ENCODE peak calls at places on chromosomes 4 and X, in five cellular contexts. D, E, N, S and Q are unnamed samples.

GRCh38 chrX:44061940-44062339 is 88.8 kb upstream of the NDP start:
- DNase-seq in D (no peak), E (no peak), N (no peak), S (peak; percentile 79), Q (no peak)

GRCh38 chr4:186845137-186845842 is 121.6 kb upstream of the FAT1 start:
- DNase-seq in D (peak; percentile 89), E (no peak), N (peak; percentile 82), S (peak; percentile 96), Q (peak; percentile 88)

GRCh38 chrX:55167124-55167523 is 53.0 kb upstream of the PAGE5 start:
- DNase-seq in D (no peak), E (no peak), N (peak; percentile 7), S (no peak), Q (no peak)

GRCh38 chr4:73221734-73222133 is 36.9 kb downstream of the ANKRD17 start:
- DNase-seq in D (no peak), E (no peak), N (no peak), S (no peak), Q (no peak)

GRCh38 chr4:186844059-186844681 is 120.5 kb upstream of the FAT1 start:
- DNase-seq in D (peak; percentile 51), E (no peak), N (peak; percentile 59), S (peak; percentile 85), Q (peak; percentile 75)

GRCh38 chrX:4944767-4945166 is 1231.3 kb upstream of the PRKX start:
- DNase-seq in D (no peak), E (no peak), N (no peak), S (no peak), Q (no peak)

GRCh38 chr4:5708171-5708828 is at the start of gene EVC2:
- DNase-seq in D (peak; percentile 60), E (no peak), N (peak; percentile 62), S (peak; percentile 68), Q (peak; percentile 72)

GRCh38 chrX:139936259-139936658 is 3.4 kb upstream of the ATP11C start:
- DNase-seq in D (no peak), E (no peak), N (no peak), S (no peak), Q (no peak)

GRCh38 chrX:124747295-124747694 is 400.9 kb downstream of the SH2D1A start:
- DNase-seq in D (no peak), E (no peak), N (no peak), S (no peak), Q (no peak)

GRCh38 chrX:47751670-47752069 is 85.0 kb upstream of the ZNF81 start:
- DNase-seq in D (no peak), E (no peak), N (peak; percentile 37), S (peak; percentile 19), Q (peak; percentile 26)

GRCh38 chr4:3077796-3078195 is 3.3 kb downstream of the HTT start:
- DNase-seq in D (no peak), E (no peak), N (no peak), S (no peak), Q (no peak)

GRCh38 chr4:124322234-124322831 is 390.2 kb downstream of the ANKRD50 start:
- DNase-seq in D (peak; percentile 73), E (no peak), N (peak; percentile 64), S (peak; percentile 56), Q (peak; percentile 40)

GRCh38 chr4:3283916-3284315 is 8.9 kb upstream of the RGS12 start:
- DNase-seq in D (no peak), E (peak; percentile 67), N (no peak), S (no peak), Q (no peak)

GRCh38 chrX:95145848-95146540 is 1472.0 kb downstream of the FAM133A start:
- DNase-seq in D (no peak), E (no peak), N (no peak), S (no peak), Q (no peak)

GRCh38 chrX:150080497-150080896 is 142.2 kb upstream of the EOLA2 start:
- DNase-seq in D (no peak), E (no peak), N (peak; percentile 22), S (no peak), Q (no peak)

GRCh38 chr4:139191373-139191772 is 14.4 kb upstream of the ELF2 start:
- DNase-seq in D (no peak), E (no peak), N (no peak), S (no peak), Q (peak; percentile 12)

GRCh38 chrX:153983321-153983729 is 10.8 kb downstream of the TMEM187 start:
- DNase-seq in D (no peak), E (no peak), N (no peak), S (no peak), Q (no peak)

GRCh38 chr4:11228575-11228974 is 200.1 kb downstream of the HS3ST1 start:
- DNase-seq in D (peak; percentile 1), E (no peak), N (no peak), S (peak; percentile 1), Q (no peak)

GRCh38 chr4:105634402-105634801 is 74.1 kb downstream of the INTS12 start:
- DNase-seq in D (no peak), E (no peak), N (no peak), S (no peak), Q (no peak)

GRCh38 chr4:154004450-154004849 is 215.6 kb upstream of the SFRP2 start:
- DNase-seq in D (no peak), E (no peak), N (no peak), S (no peak), Q (peak; percentile 78)

DNA sequence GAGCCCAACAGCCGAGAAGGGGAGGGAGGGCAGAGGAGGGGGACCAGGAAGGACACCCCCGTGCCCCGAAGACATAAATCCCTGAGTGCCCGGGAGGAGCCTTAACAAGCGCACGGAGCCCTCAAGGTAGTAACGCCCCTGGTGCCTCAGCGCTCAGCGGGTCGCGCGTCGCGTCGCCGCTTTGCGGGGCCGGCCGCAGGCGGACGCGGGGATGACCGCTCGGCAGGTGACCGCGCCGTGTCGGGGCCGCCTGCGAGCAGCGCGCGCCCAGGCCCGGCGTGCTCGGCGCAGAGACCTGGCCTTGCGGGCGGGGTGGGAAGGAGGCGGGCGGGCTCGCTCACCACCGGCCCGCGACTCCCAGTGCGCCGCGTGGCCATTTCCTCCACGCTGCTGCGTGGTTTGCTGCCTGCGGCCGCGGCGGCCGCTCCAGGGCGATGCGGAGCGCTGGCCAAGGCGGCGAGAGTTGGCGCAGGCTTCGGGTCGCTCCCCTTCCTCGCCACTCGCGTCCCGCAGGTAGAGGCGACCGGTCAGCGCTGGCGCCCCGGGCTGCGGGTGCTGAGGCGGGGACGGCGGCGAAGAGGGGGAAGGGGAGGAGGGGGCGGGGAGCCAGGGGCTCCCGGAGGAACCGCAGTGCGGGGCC is 632 bp downstream of the CCSER1 start:
- DNase-seq in D (no peak), E (no peak), N (no peak), S (no peak), Q (no peak)
- H3K4me3 ChIP-seq in D (no peak overlapping the region), E (peak overlapping the region; percentile 41), N (peak overlapping the region; percentile 16), S (no peak overlapping the region), Q (peak overlapping the region; percentile 28)

DNA sequence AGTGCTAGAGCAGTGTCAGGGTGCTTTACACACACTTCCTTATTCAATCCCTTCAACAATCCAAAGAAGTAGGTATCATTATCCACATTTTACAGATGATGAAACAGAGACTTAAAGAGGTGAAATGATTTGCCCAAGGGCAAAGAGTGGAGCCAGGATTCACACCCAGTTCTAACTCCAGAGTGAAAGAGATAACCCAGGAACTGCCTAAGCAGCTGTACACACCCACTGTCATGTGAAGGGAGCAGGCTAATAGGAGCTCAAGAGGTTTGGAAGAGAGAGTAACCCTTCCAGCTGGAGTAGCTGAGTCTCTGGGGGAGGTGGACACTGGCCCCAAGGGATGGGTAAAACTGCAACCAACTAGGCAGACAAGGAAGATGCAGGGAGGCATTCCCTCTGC is 92.5 kb downstream of the FBXL5 start:
- DNase-seq in D (no peak), E (no peak), N (no peak), S (no peak), Q (no peak)
- H3K4me3 ChIP-seq in D (no peak overlapping the region), E (no peak overlapping the region), N (no peak overlapping the region), S (no peak overlapping the region), Q (no peak overlapping the region)

GRCh38 chrX:73836956-73837477 is 274.0 kb downstream of the CHIC1 start:
- DNase-seq in D (no peak), E (no peak), N (no peak), S (no peak), Q (no peak)
- H3K4me3 ChIP-seq in D (no peak overlapping the region), E (no peak overlapping the region), N (no peak overlapping the region), S (no peak overlapping the region), Q (no peak overlapping the region)

GRCh38 chrX:39302838-39303237 is 501.6 kb downstream of the MID1IP1 start:
- DNase-seq in D (no peak), E (no peak), N (no peak), S (no peak), Q (no peak)

GRCh38 chrX:39296472-39296871 is 495.2 kb downstream of the MID1IP1 start:
- DNase-seq in D (no peak), E (no peak), N (no peak), S (no peak), Q (no peak)

GRCh38 chrX:39298821-39299220 is 497.6 kb downstream of the MID1IP1 start:
- DNase-seq in D (no peak), E (no peak), N (no peak), S (no peak), Q (no peak)

GRCh38 chrX:39301041-39301440 is 499.8 kb downstream of the MID1IP1 start:
- DNase-seq in D (no peak), E (no peak), N (no peak), S (no peak), Q (no peak)

DNA sequence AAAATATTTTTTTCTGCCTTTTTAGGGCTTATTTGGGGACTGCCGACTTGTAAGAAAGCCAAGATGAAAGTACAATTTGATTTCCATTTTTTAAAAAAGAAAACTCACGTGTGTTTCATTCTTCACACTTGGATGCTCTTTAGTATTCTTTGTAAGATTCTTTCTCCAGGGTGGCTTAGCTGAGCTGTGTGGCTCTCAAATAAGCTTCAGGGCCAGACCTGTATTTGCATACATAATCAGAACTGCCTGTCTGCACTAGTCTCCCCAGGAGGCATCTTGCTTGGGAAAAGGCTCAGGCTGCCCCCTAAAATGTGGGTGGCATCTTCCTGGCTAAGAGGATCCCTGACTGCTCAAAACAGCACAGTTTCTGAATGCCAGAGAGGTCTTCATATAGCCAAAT is 498.4 kb downstream of the MID1IP1 start:
- DNase-seq in D (no peak), E (no peak), N (no peak), S (no peak), Q (no peak)
- H3K4me3 ChIP-seq in D (no peak overlapping the region), E (no peak overlapping the region), N (no peak overlapping the region), S (no peak overlapping the region), Q (no peak overlapping the region)

GRCh38 chrX:17735396-17735795 is 1.9 kb upstream of the SCML1 start:
- DNase-seq in D (no peak), E (no peak), N (no peak), S (peak; percentile 12), Q (no peak)
- H3K4me3 ChIP-seq in D (no peak overlapping the region), E (no peak overlapping the region), N (no peak overlapping the region), S (no peak overlapping the region), Q (no peak overlapping the region)

GRCh38 chr4:135250040-135250439 is 1048.5 kb upstream of the PABPC4L start:
- DNase-seq in D (no peak), E (no peak), N (no peak), S (no peak), Q (no peak)

GRCh38 chr4:135243960-135244561 is 1042.5 kb upstream of the PABPC4L start:
- DNase-seq in D (peak; percentile 43), E (no peak), N (peak; percentile 1), S (peak; percentile 80), Q (peak; percentile 2)

GRCh38 chr4:135244605-135245146 is 1043.1 kb upstream of the PABPC4L start:
- DNase-seq in D (peak; percentile 23), E (no peak), N (no peak), S (peak; percentile 39), Q (no peak)

GRCh38 chr4:135249006-135249405 is 1047.4 kb upstream of the PABPC4L start:
- DNase-seq in D (no peak), E (no peak), N (no peak), S (no peak), Q (no peak)
- H3K4me3 ChIP-seq in D (no peak overlapping the region), E (no peak overlapping the region), N (no peak overlapping the region), S (no peak overlapping the region), Q (no peak overlapping the region)

GRCh38 chr4:84378277-84378838 is 120.7 kb downstream of the NKX6-1 start:
- DNase-seq in D (no peak), E (no peak), N (no peak), S (no peak), Q (no peak)
- H3K4me3 ChIP-seq in D (no peak overlapping the region), E (no peak overlapping the region), N (no peak overlapping the region), S (no peak overlapping the region), Q (no peak overlapping the region)